ENCODE peak calls at places on chromosomes 11 and 22, in nine cellular contexts. I, R, M, C, J, U, B, D and S are unnamed samples.

GRCh38 chr22:31962392-31963113 is 18.2 kb downstream of the YWHAH start:
- DNase-seq in I (no peak), R (no peak), M (no peak), C (no peak), J (no peak), U (no peak), B (no peak), D (no peak), S (no peak)

GRCh38 chr22:46517255-46517761 is 20.1 kb downstream of the CELSR1 start:
- DNase-seq in I (no peak), R (no peak), M (no peak), C (peak), J (no peak), U (no peak), B (no peak), D (no peak), S (peak)

GRCh38 chr11:85180528-85180927 is 446.6 kb downstream of the DLG2 start:
- DNase-seq in I (no peak), R (no peak), M (no peak), C (no peak), J (no peak), U (peak), B (peak), D (no peak), S (no peak)

GRCh38 chr11:120774591-120775386 is 249.1 kb upstream of the TBCEL start:
- DNase-seq in I (no peak), R (no peak), M (no peak), C (no peak), J (no peak), U (no peak), B (no peak), D (no peak), S (no peak)

GRCh38 chr11:128544625-128545024 is 42.7 kb downstream of the ETS1 start:
- DNase-seq in I (no peak), R (no peak), M (peak), C (peak), J (no peak), U (no peak), B (no peak), D (no peak), S (no peak)

GRCh38 chr11:37786214-37786755 is 1188.2 kb upstream of the RAG2 start:
- DNase-seq in I (no peak), R (no peak), M (peak), C (peak), J (no peak), U (no peak), B (no peak), D (peak), S (no peak)

GRCh38 chr22:38657248-38657909 is 941 bp downstream of the CBY1 start:
- DNase-seq in I (peak), R (peak), M (peak), C (no peak), J (no peak), U (peak), B (peak), D (no peak), S (no peak)

GRCh38 chr11:92199991-92200390 is 24.6 kb upstream of the FAT3 start:
- DNase-seq in I (no peak), R (no peak), M (no peak), C (no peak), J (no peak), U (no peak), B (no peak), D (no peak), S (no peak)

GRCh38 chr11:119629834-119630624 is 99.0 kb downstream of the NECTIN1 start:
- DNase-seq in I (no peak), R (no peak), M (no peak), C (no peak), J (no peak), U (no peak), B (no peak), D (no peak), S (no peak)

GRCh38 chr11:125123947-125124633 is 12.7 kb upstream of the TMEM218 start:
- DNase-seq in I (peak), R (no peak), M (peak), C (peak), J (peak), U (peak), B (peak), D (peak), S (peak)

GRCh38 chr11:62024975-62025374 is 57.5 kb upstream of the FTH1 start:
- DNase-seq in I (no peak), R (no peak), M (no peak), C (no peak), J (no peak), U (no peak), B (no peak), D (no peak), S (no peak)

GRCh38 chr22:30287626-30288413 is 1.5 kb downstream of the CASTOR1 start:
- DNase-seq in I (peak), R (peak), M (peak), C (peak), J (peak), U (peak), B (peak), D (peak), S (peak)

GRCh38 chr11:59680287-59681154 is 11.7 kb upstream of the PATL1 start:
- DNase-seq in I (peak), R (peak), M (peak), C (peak), J (peak), U (peak), B (peak), D (peak), S (no peak)

GRCh38 chr22:24201681-24202590 is 20.6 kb downstream of the SUSD2 start:
- DNase-seq in I (no peak), R (no peak), M (no peak), C (no peak), J (no peak), U (no peak), B (no peak), D (peak), S (peak)

GRCh38 chr11:44010789-44011251 is 37.0 kb upstream of the ACCSL start:
- DNase-seq in I (no peak), R (no peak), M (no peak), C (no peak), J (no peak), U (no peak), B (no peak), D (peak), S (no peak)

GRCh38 chr22:29716814-29717213 is 3.0 kb upstream of the CABP7 start:
- DNase-seq in I (no peak), R (no peak), M (peak), C (peak), J (peak), U (peak), B (peak), D (peak), S (no peak)

GRCh38 chr22:29348956-29349355 is 33.5 kb upstream of the RASL10A start:
- DNase-seq in I (no peak), R (no peak), M (no peak), C (no peak), J (no peak), U (no peak), B (no peak), D (no peak), S (no peak)

GRCh38 chr11:133157180-133157579 is 375.1 kb downstream of the OPCML start:
- DNase-seq in I (no peak), R (no peak), M (peak), C (no peak), J (no peak), U (no peak), B (no peak), D (no peak), S (no peak)

GRCh38 chr11:115452245-115452644 is 52.0 kb downstream of the CADM1 start:
- DNase-seq in I (no peak), R (no peak), M (no peak), C (no peak), J (no peak), U (no peak), B (no peak), D (no peak), S (no peak)

GRCh38 chr11:16902182-16902581 is 112.0 kb downstream of the PLEKHA7 start:
- DNase-seq in I (no peak), R (no peak), M (peak), C (no peak), J (no peak), U (no peak), B (no peak), D (peak), S (no peak)

GRCh38 chr11:61863548-61864081 is 27.7 kb downstream of the FADS3 start:
- DNase-seq in I (no peak), R (no peak), M (no peak), C (no peak), J (no peak), U (no peak), B (no peak), D (no peak), S (no peak)

GRCh38 chr22:48722661-48723060 is 1105.0 kb downstream of the BRD1 start:
- DNase-seq in I (no peak), R (no peak), M (no peak), C (no peak), J (peak), U (no peak), B (no peak), D (no peak), S (peak)

GRCh38 chr11:58898106-58898505 is 41.2 kb upstream of the GLYATL1 start:
- DNase-seq in I (no peak), R (no peak), M (no peak), C (no peak), J (no peak), U (no peak), B (no peak), D (no peak), S (no peak)

GRCh38 chr11:99176430-99176829 is 155.7 kb downstream of the CNTN5 start:
- DNase-seq in I (no peak), R (no peak), M (no peak), C (no peak), J (no peak), U (no peak), B (no peak), D (no peak), S (no peak)

GRCh38 chr11:6586434-6587359 is 16.7 kb downstream of the RRP8 start:
- DNase-seq in I (no peak), R (no peak), M (peak), C (no peak), J (no peak), U (no peak), B (no peak), D (no peak), S (peak)

GRCh38 chr11:116791002-116791812 is 472 bp downstream of the APOA5 start:
- DNase-seq in I (peak), R (peak), M (peak), C (peak), J (peak), U (peak), B (peak), D (no peak), S (peak)

GRCh38 chr11:3001496-3001895 is 9.4 kb upstream of the NAP1L4 start:
- DNase-seq in I (no peak), R (no peak), M (no peak), C (no peak), J (peak), U (no peak), B (no peak), D (no peak), S (no peak)

GRCh38 chr11:64741393-64742086 is 2.4 kb downstream of the RASGRP2 start:
- DNase-seq in I (no peak), R (no peak), M (no peak), C (no peak), J (no peak), U (no peak), B (no peak), D (no peak), S (no peak)

GRCh38 chr11:16587670-16588069 is 150.8 kb upstream of the C11orf58 start:
- DNase-seq in I (no peak), R (no peak), M (no peak), C (no peak), J (no peak), U (no peak), B (no peak), D (no peak), S (no peak)

GRCh38 chr11:87840786-87841185 is 334.5 kb downstream of the RAB38 start:
- DNase-seq in I (no peak), R (no peak), M (no peak), C (no peak), J (no peak), U (no peak), B (no peak), D (peak), S (no peak)

GRCh38 chr22:23862103-23862502 is 4.4 kb downstream of the SLC2A11 start:
- DNase-seq in I (no peak), R (no peak), M (peak), C (peak), J (no peak), U (peak), B (peak), D (no peak), S (peak)

GRCh38 chr22:27989758-27990450 is 70.8 kb upstream of the PITPNB start:
- DNase-seq in I (no peak), R (no peak), M (no peak), C (no peak), J (no peak), U (no peak), B (no peak), D (no peak), S (no peak)

GRCh38 chr11:64357446-64357845 is 1.5 kb upstream of the RPS6KA4 start:
- DNase-seq in I (no peak), R (no peak), M (no peak), C (no peak), J (no peak), U (no peak), B (no peak), D (no peak), S (no peak)

GRCh38 chr11:68314886-68315580 is 2.6 kb downstream of the LRP5 start:
- DNase-seq in I (no peak), R (no peak), M (peak), C (peak), J (no peak), U (no peak), B (no peak), D (peak), S (no peak)

GRCh38 chr11:45922425-45923082 is at the start of gene LARGE2:
- DNase-seq in I (peak), R (no peak), M (no peak), C (no peak), J (peak), U (peak), B (no peak), D (no peak), S (peak)
- H3K4me3 ChIP-seq in I (peak), R (peak), M (peak), C (no peak), J (peak), U (peak), B (peak), D (no peak), S (peak)

DNA sequence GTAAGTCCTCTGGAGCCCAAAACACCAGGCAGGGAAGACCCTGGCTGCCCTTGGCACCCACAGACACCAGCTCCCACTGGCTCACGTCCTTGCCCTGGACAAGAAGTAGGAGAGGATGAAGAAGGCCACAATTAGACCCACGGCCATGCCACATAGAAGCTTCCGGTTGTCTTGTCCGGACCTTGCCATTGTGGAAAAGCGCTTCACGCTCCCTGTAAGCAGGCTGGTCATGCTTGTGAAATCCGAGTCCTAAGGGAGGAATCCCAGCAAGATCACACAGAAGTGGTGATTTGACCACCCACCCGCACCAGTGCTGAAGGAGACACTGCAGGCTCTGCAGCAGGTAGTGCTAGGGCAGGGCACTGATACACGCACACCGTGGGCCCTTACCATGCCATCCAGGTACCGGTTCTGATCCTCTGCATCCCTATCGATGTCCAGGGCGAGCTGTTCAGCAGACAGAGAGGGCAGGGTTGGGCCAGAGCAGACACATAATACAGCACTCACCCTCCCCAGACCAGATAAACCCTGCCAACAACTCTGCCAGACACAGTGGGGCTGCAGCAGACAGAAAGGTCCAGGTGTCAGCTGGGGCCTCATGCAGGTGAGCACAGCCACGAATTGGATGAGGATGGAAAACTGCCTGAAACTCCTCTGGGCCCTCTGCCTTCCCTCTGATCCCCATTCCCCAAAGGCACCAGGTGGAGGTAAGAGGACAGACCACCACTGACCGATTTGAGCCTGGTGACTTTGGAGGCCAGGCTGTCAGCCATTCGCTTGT is 1.8 kb downstream of the BET1L start:
- DNase-seq in I (no peak), R (no peak), M (no peak), C (no peak), J (no peak), U (no peak), B (no peak), D (no peak), S (peak)
- H3K27ac ChIP-seq in I (no peak), R (peak), M (no peak), C (no peak), J (peak), U (no peak), B (no peak), D (no peak), S (no peak)

GRCh38 chr11:47057374-47057773 is 119.3 kb downstream of the ARFGAP2 start:
- DNase-seq in I (no peak), R (no peak), M (peak), C (no peak), J (no peak), U (no peak), B (no peak), D (no peak), S (no peak)

GRCh38 chr11:47060807-47061206 is 115.9 kb downstream of the ARFGAP2 start:
- DNase-seq in I (no peak), R (no peak), M (peak), C (no peak), J (no peak), U (no peak), B (no peak), D (peak), S (no peak)

GRCh38 chr11:47067401-47067800 is 109.3 kb downstream of the ARFGAP2 start:
- DNase-seq in I (no peak), R (no peak), M (no peak), C (no peak), J (no peak), U (no peak), B (no peak), D (no peak), S (no peak)

GRCh38 chr11:47061429-47062178 is 115.1 kb downstream of the ARFGAP2 start:
- DNase-seq in I (no peak), R (no peak), M (no peak), C (no peak), J (no peak), U (no peak), B (no peak), D (no peak), S (no peak)

GRCh38 chr11:47062736-47063135 is 113.9 kb downstream of the ARFGAP2 start:
- DNase-seq in I (no peak), R (no peak), M (no peak), C (no peak), J (no peak), U (no peak), B (no peak), D (no peak), S (no peak)
- H3K4me3 ChIP-seq in I (no peak), R (no peak), M (no peak), C (no peak), J (no peak), U (no peak), B (no peak), D (no peak), S (no peak)

GRCh38 chr11:69654001-69654659 is 13.2 kb downstream of the CCND1 start:
- DNase-seq in I (no peak), R (no peak), M (no peak), C (no peak), J (no peak), U (no peak), B (no peak), D (no peak), S (peak)

GRCh38 chr11:69651834-69652620 is 11.1 kb downstream of the CCND1 start:
- DNase-seq in I (no peak), R (no peak), M (no peak), C (no peak), J (no peak), U (no peak), B (no peak), D (no peak), S (peak)

GRCh38 chr11:69652999-69653398 is 12.0 kb downstream of the CCND1 start:
- DNase-seq in I (no peak), R (no peak), M (no peak), C (no peak), J (no peak), U (no peak), B (no peak), D (no peak), S (peak)

GRCh38 chr11:69654660-69655478 is 13.9 kb downstream of the CCND1 start:
- DNase-seq in I (no peak), R (no peak), M (no peak), C (no peak), J (no peak), U (no peak), B (no peak), D (no peak), S (peak)

GRCh38 chr11:69653406-69653960 is 12.5 kb downstream of the CCND1 start:
- DNase-seq in I (no peak), R (no peak), M (no peak), C (no peak), J (no peak), U (no peak), B (no peak), D (no peak), S (peak)
- H3K27ac ChIP-seq in I (no peak), R (no peak), M (no peak), C (no peak), J (no peak), U (no peak), B (no peak), D (no peak), S (no peak)

DNA sequence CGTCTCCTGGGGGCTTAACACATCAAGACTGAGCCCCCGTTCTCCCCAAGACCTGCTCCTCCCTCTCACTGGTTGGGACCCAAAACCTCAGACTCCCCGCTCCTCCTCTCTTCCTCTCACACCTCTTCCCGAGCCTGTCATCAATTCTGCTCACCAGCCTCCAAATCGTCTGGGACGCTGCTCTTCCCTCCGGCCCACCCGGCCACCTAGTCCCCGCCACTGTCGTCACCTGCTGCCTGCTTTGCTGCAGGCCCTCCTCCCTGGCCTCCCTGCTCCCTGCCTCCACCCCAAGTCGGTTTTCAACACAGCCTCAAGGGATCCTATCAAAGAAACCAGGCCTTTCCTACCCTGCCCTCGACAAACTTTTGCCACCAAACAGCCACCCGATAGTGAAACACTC is 3.1 kb downstream of the MFNG start:
- DNase-seq in I (no peak), R (no peak), M (no peak), C (no peak), J (no peak), U (no peak), B (no peak), D (no peak), S (no peak)
- H3K4me3 ChIP-seq in I (no peak), R (peak), M (no peak), C (peak), J (peak), U (no peak), B (peak), D (no peak), S (no peak)